ENCODE peak calls at places on chromosomes 13 and 19, in four cellular contexts. I, L, F and A are unnamed samples.

GRCh38 chr19:12788025-12788681 is 3.1 kb upstream of the JUNB start:
- DNase-seq in F (no peak), I (no peak), L (peak; percentile 33), A (peak; percentile 38)

GRCh38 chr19:51739466-51740213 is 12.0 kb downstream of the FPR1 start:
- DNase-seq in L (no peak), F (no peak), I (no peak), A (peak; percentile 16)

GRCh38 chr19:15123900-15124299 is 16.7 kb downstream of the SYDE1 start:
- DNase-seq in L (peak; percentile 76), I (no peak), F (no peak), A (peak; percentile 40)

GRCh38 chr13:64925727-64926126 is 2304.4 kb downstream of the PCDH9 start:
- DNase-seq in I (no peak), L (no peak), F (no peak), A (no peak)

GRCh38 chr13:90008707-90009149 is 1338.8 kb upstream of the MIR17HG start:
- DNase-seq in F (no peak), I (no peak), L (no peak), A (no peak)

GRCh38 chr19:13396256-13397080 is 109.8 kb downstream of the CACNA1A start:
- DNase-seq in I (no peak), F (peak; percentile 54), L (no peak), A (peak; percentile 82)

GRCh38 chr13:23321534-23322241 is 111.8 kb downstream of the SACS start:
- DNase-seq in F (peak; percentile 93), I (peak; percentile 10), L (no peak), A (peak; percentile 97)

GRCh38 chr13:95882121-95882520 is 171.1 kb downstream of the UGGT2 start:
- DNase-seq in F (no peak), I (no peak), L (no peak), A (no peak)

GRCh38 chr19:3459322-3459881 is 20.9 kb downstream of the SMIM24 start:
- DNase-seq in I (no peak), F (no peak), L (peak; percentile 95), A (peak; percentile 94)

GRCh38 chr13:43136940-43137574 is 113.7 kb downstream of the DNAJC15 start:
- DNase-seq in F (no peak), I (no peak), L (peak; percentile 44), A (peak; percentile 7)

GRCh38 chr13:20514866-20515265 is 10.8 kb downstream of the CRYL1 start:
- DNase-seq in F (no peak), L (no peak), I (no peak), A (no peak)

GRCh38 chr13:19587635-19588300 is 26.4 kb upstream of the TPTE2 start:
- DNase-seq in I (peak; percentile 67), L (peak; percentile 45), F (peak; percentile 80), A (peak; percentile 63)

GRCh38 chr19:2041436-2041685 is 9.7 kb downstream of the MKNK2 start:
- DNase-seq in F (no peak), L (no peak), I (no peak), A (no peak)

GRCh38 chr19:44207126-44207803 is 5.1 kb upstream of the ZNF227 start:
- DNase-seq in L (peak; percentile 91), F (peak; percentile 94), I (peak; percentile 93), A (peak; percentile 96)

GRCh38 chr13:67186985-67187569 is 43.1 kb downstream of the PCDH9 start:
- DNase-seq in L (no peak), I (no peak), F (peak; percentile 4), A (no peak)

GRCh38 chr13:103081435-103081834 is 15.2 kb upstream of the SLC10A2 start:
- DNase-seq in F (peak; percentile 40), L (no peak), I (no peak), A (no peak)

GRCh38 chr13:77298403-77298802 is 28.5 kb downstream of the MYCBP2 start:
- DNase-seq in L (no peak), F (no peak), I (no peak), A (no peak)

GRCh38 chr13:97307882-97308624 is 85.9 kb downstream of the MBNL2 start:
- DNase-seq in F (peak; percentile 68), L (peak; percentile 45), I (no peak), A (peak; percentile 62)

GRCh38 chr19:36417752-36418286 is 625 bp downstream of the ZFP82 start:
- DNase-seq in F (no peak), L (no peak), I (no peak), A (no peak)

GRCh38 chr19:35986664-35987570 is 8.1 kb upstream of the SDHAF1 start:
- DNase-seq in L (peak; percentile 90), F (no peak), I (no peak), A (peak; percentile 48)

GRCh38 chr13:23899555-23899954 is 2.3 kb upstream of the C1QTNF9B start:
- DNase-seq in F (peak; percentile 70), L (peak; percentile 36), I (peak; percentile 17), A (peak; percentile 64)

GRCh38 chr19:35744688-35745327 is 410 bp downstream of the U2AF1L4 start:
- DNase-seq in L (peak; percentile 86), I (peak; percentile 95), F (peak; percentile 90), A (peak; percentile 99)

GRCh38 chr19:36103842-36104552 is 6.9 kb upstream of the OVOL3 start:
- DNase-seq in F (peak; percentile 51), I (no peak), L (no peak), A (no peak)

GRCh38 chr19:50384685-50385535 is 763 bp downstream of the POLD1 start:
- DNase-seq in I (no peak), L (peak; percentile 33), F (peak; percentile 54), A (peak; percentile 66)

GRCh38 chr19:15488489-15489226 is 9.4 kb upstream of the PGLYRP2 start:
- DNase-seq in L (no peak), I (no peak), F (no peak), A (peak; percentile 16)

GRCh38 chr13:22499919-22500318 is 680.9 kb upstream of the SGCG start:
- DNase-seq in F (no peak), I (no peak), L (no peak), A (no peak)

GRCh38 chr13:110799246-110800236 is 86.0 kb downstream of the ING1 start:
- DNase-seq in F (no peak), L (no peak), I (no peak), A (peak; percentile 88)

GRCh38 chr19:14672043-14672872 is 2.4 kb downstream of the ADGRE3 start:
- DNase-seq in L (no peak), I (no peak), F (no peak), A (no peak)

GRCh38 chr19:16509141-16510061 is 13.2 kb downstream of the C19orf44 start:
- DNase-seq in I (no peak), F (no peak), L (peak; percentile 1), A (no peak)

GRCh38 chr19:577439-578392 is 5.3 kb downstream of the BSG start:
- DNase-seq in F (no peak), L (no peak), I (no peak), A (no peak)

GRCh38 chr19:31413353-31413752 is 64.1 kb upstream of the TSHZ3 start:
- DNase-seq in I (no peak), F (no peak), L (no peak), A (no peak)

GRCh38 chr19:31406106-31406505 is 56.9 kb upstream of the TSHZ3 start:
- DNase-seq in F (no peak), L (no peak), I (no peak), A (no peak)

GRCh38 chr19:31402931-31403330 is 53.7 kb upstream of the TSHZ3 start:
- DNase-seq in I (no peak), F (no peak), L (no peak), A (peak; percentile 46)

GRCh38 chr19:31408460-31409124 is 59.4 kb upstream of the TSHZ3 start:
- DNase-seq in I (no peak), F (peak; percentile 36), L (no peak), A (peak; percentile 90)
- H3K9me2 ChIP-seq in I (no peaks in the 10 kb centered on the region), F (no peaks in the 10 kb centered on the region), L (no peaks in the 10 kb centered on the region), A (no peaks in the 10 kb centered on the region)

GRCh38 chr13:75407473-75407872 is 74.5 kb downstream of the TBC1D4 start:
- DNase-seq in F (no peak), L (no peak), I (no peak), A (no peak)

GRCh38 chr13:75407998-75408397 is 74.0 kb downstream of the TBC1D4 start:
- DNase-seq in F (no peak), I (no peak), L (no peak), A (no peak)

GRCh38 chr13:75411924-75412537 is 69.9 kb downstream of the TBC1D4 start:
- DNase-seq in F (no peak), L (no peak), I (no peak), A (no peak)

GRCh38 chr13:75414036-75414827 is 67.7 kb downstream of the TBC1D4 start:
- DNase-seq in L (no peak), I (no peak), F (no peak), A (no peak)

DNA sequence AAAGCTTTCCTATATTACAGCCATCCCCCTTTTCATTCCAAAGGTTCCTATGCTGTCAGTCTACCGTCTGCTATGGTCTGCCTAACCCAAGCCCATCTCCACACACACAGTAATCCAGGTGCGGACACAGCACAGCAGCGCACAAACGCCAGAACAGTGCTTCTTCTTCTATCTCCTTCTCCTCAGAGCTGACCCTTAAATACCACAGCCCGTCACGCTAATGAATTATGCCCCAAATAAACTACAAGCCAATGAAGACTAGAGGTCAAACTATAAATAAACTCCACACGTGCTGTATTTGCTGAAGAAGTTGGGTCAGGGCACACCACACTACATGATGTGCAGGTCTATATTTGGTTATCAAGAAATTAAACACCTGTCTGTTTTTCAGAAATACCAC is 71.8 kb downstream of the TBC1D4 start:
- DNase-seq in L (no peak), I (no peak), F (no peak), A (no peak)
- TF ChIP-seq EZH2phosphoT487 in L (no peak), I (no peak), F (no peak), A (no peak)

DNA sequence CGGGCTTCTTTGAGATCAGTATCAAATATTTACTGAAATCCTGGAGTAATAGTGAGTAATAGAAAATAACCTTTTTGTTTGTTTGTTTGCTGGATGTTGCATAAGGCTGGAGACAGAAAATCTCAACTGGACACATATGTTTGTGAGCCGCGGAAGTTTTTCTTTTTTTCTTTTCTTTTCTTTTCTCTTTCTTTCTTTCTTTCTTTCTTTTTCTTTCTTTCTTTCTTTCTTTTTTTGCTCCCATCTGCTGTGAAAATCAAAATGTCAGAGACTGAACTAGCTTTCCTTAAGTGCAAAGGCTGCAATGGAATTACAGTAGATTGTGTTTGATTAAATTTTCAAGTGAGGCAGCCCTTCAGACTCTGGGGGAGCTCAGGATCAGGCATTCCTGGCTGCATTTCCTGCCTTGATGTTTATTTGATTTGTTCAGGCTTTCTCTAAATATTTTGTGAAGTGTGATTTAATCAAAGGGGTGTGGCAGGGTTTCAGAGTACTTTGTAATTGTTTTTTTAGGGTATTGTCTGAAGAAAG is 306 bp downstream of the FRY start:
- DNase-seq in L (peak; percentile 24), F (no peak), I (no peak), A (no peak)
- H3K9ac ChIP-seq in L (peak overlapping the region; percentile 48), F (no peak overlapping the region), I (peak overlapping the region; percentile 49), A (peak overlapping the region; percentile 70)

GRCh38 chr13:29481603-29482002 is 113.9 kb downstream of the SLC7A1 start:
- DNase-seq in L (no peak), I (no peak), F (no peak), A (no peak)

GRCh38 chr13:29480893-29481525 is 114.5 kb downstream of the SLC7A1 start:
- DNase-seq in L (no peak), I (no peak), F (no peak), A (no peak)

GRCh38 chr13:29484236-29484635 is 111.3 kb downstream of the SLC7A1 start:
- DNase-seq in L (peak; percentile 71), I (no peak), F (no peak), A (no peak)

GRCh38 chr13:29483211-29483610 is 112.3 kb downstream of the SLC7A1 start:
- DNase-seq in L (peak; percentile 36), F (no peak), I (no peak), A (no peak)

DNA sequence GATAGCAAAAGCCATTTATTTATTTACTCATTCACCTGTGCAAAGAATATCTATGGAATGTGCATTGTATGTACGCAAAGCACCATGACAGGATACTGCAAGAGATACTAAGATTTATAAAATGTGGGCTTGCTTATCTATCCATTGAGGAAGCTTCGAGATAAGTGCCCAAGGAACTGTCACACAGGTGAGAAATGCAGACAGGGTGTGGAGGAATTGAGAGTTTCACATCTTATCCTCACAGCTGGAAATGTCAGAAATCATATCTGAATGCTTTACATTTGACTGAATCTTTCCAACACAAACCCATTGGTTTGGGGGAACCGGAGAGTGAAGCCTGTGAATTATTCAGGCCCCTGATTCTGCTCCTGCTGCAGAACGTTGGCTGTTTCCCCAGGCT is 113.0 kb downstream of the SLC7A1 start:
- DNase-seq in L (no peak), I (no peak), F (no peak), A (no peak)
- H3K9me2 ChIP-seq in L (no peaks in the 10 kb centered on the region), I (no peaks in the 10 kb centered on the region), F (no peaks in the 10 kb centered on the region), A (no peaks in the 10 kb centered on the region)